ENCODE peak calls at places on chromosomes 16 and 17, in four cellular contexts. One of them, this sample, is unnamed.

GRCh38 chr16:84277244-84277823 is 17.3 kb upstream of the WFDC1 start:
- DNase-seq in heart right ventricle: peak
- DNase-seq in Kasumi-1: peak
- DNase-seq in endodermal cell: peak
- DNase-seq in this sample: peak

GRCh38 chr17:41784207-41784744 is 2.2 kb downstream of the JUP start:
- DNase-seq in heart right ventricle: peak
- DNase-seq in Kasumi-1: peak
- DNase-seq in endodermal cell: peak
- DNase-seq in this sample: peak

GRCh38 chr16:81904320-81904719 is 107.0 kb downstream of the SDR42E1 start:
- DNase-seq in heart right ventricle: no peak
- DNase-seq in Kasumi-1: no peak
- DNase-seq in endodermal cell: no peak
- DNase-seq in this sample: no peak

GRCh38 chr17:49646391-49647255 is 31.3 kb downstream of the SPOP start:
- DNase-seq in heart right ventricle: no peak
- DNase-seq in Kasumi-1: no peak
- DNase-seq in endodermal cell: peak
- DNase-seq in this sample: peak

GRCh38 chr16:17335826-17336492 is 134.8 kb downstream of the XYLT1 start:
- DNase-seq in heart right ventricle: no peak
- DNase-seq in Kasumi-1: no peak
- DNase-seq in endodermal cell: no peak
- DNase-seq in this sample: peak

GRCh38 chr17:57599271-57600045 is 145.6 kb downstream of the CCDC182 start:
- DNase-seq in heart right ventricle: no peak
- DNase-seq in Kasumi-1: peak
- DNase-seq in endodermal cell: no peak
- DNase-seq in this sample: no peak

GRCh38 chr17:8997994-8998628 is 23.2 kb upstream of the NTN1 start:
- DNase-seq in heart right ventricle: no peak
- DNase-seq in Kasumi-1: peak
- DNase-seq in endodermal cell: peak
- DNase-seq in this sample: no peak

GRCh38 chr16:87854907-87855683 is 14.2 kb downstream of the SLC7A5 start:
- DNase-seq in heart right ventricle: no peak
- DNase-seq in Kasumi-1: no peak
- DNase-seq in endodermal cell: no peak
- DNase-seq in this sample: no peak

GRCh38 chr16:25020112-25020591 is 5.0 kb upstream of the ARHGAP17 start:
- DNase-seq in heart right ventricle: no peak
- DNase-seq in Kasumi-1: no peak
- DNase-seq in endodermal cell: no peak
- DNase-seq in this sample: no peak

GRCh38 chr17:3889613-3890012 is 3.2 kb downstream of the CAMKK1 start:
- DNase-seq in heart right ventricle: no peak
- DNase-seq in Kasumi-1: no peak
- DNase-seq in endodermal cell: no peak
- DNase-seq in this sample: peak

GRCh38 chr17:59764292-59764741 is 56.9 kb downstream of the VMP1 start:
- DNase-seq in heart right ventricle: no peak
- DNase-seq in Kasumi-1: no peak
- DNase-seq in endodermal cell: peak
- DNase-seq in this sample: no peak

GRCh38 chr16:84985079-84986065 is 26.0 kb downstream of the ZDHHC7 start:
- DNase-seq in heart right ventricle: no peak
- DNase-seq in Kasumi-1: no peak
- DNase-seq in endodermal cell: no peak
- DNase-seq in this sample: peak

GRCh38 chr17:11140028-11140427 is 101.0 kb upstream of the SHISA6 start:
- DNase-seq in heart right ventricle: peak
- DNase-seq in Kasumi-1: no peak
- DNase-seq in endodermal cell: no peak
- DNase-seq in this sample: no peak

GRCh38 chr17:63700528-63701441 is 860 bp upstream of the LIMD2 start:
- DNase-seq in heart right ventricle: peak
- DNase-seq in Kasumi-1: peak
- DNase-seq in endodermal cell: peak
- DNase-seq in this sample: peak

GRCh38 chr17:73586921-73587680 is 57.1 kb downstream of the SDK2 start:
- DNase-seq in heart right ventricle: peak
- DNase-seq in Kasumi-1: no peak
- DNase-seq in endodermal cell: peak
- DNase-seq in this sample: no peak

GRCh38 chr17:62862251-62862650 is 54.1 kb upstream of the MARCHF10 start:
- DNase-seq in heart right ventricle: no peak
- DNase-seq in Kasumi-1: no peak
- DNase-seq in endodermal cell: no peak
- DNase-seq in this sample: no peak

GRCh38 chr16:52257534-52257933 is 289.4 kb downstream of the TOX3 start:
- DNase-seq in heart right ventricle: no peak
- DNase-seq in Kasumi-1: no peak
- DNase-seq in endodermal cell: no peak
- DNase-seq in this sample: no peak

GRCh38 chr17:38746004-38746892 is 1.9 kb downstream of the PCGF2 start:
- DNase-seq in heart right ventricle: no peak
- DNase-seq in Kasumi-1: no peak
- DNase-seq in endodermal cell: peak
- DNase-seq in this sample: no peak

GRCh38 chr16:89700649-89701424 is 668 bp downstream of the SPATA2L start:
- DNase-seq in heart right ventricle: no peak
- DNase-seq in Kasumi-1: no peak
- DNase-seq in endodermal cell: peak
- DNase-seq in this sample: peak

GRCh38 chr16:2147981-2148671 is at the start of gene RAB26:
- DNase-seq in heart right ventricle: peak
- DNase-seq in Kasumi-1: no peak
- DNase-seq in endodermal cell: peak
- DNase-seq in this sample: peak

GRCh38 chr17:8941980-8942617 is 23.4 kb downstream of the PIK3R5 start:
- DNase-seq in heart right ventricle: no peak
- DNase-seq in Kasumi-1: no peak
- DNase-seq in endodermal cell: no peak
- DNase-seq in this sample: no peak

GRCh38 chr16:83771306-83771942 is 36.4 kb upstream of the HSBP1 start:
- DNase-seq in heart right ventricle: peak
- DNase-seq in Kasumi-1: no peak
- DNase-seq in endodermal cell: no peak
- DNase-seq in this sample: peak

GRCh38 chr17:58514795-58515157 is 338 bp upstream of the MTMR4 start:
- DNase-seq in heart right ventricle: no peak
- DNase-seq in Kasumi-1: no peak
- DNase-seq in endodermal cell: no peak
- DNase-seq in this sample: no peak

This sample was measured in uterus.